ENCODE peak calls at places on chromosomes 16 and 17, in six cellular contexts. I, U, B, Q, H and T are unnamed samples.

GRCh38 chr17:28745052-28745776 is 1.4 kb downstream of the TRAF4 start:
- DNase-seq in H (no peak), U (no peak), I (peak; percentile 33), Q (no peak), B (no peak), T (no peak)

GRCh38 chr17:51673066-51673465 is 412.7 kb downstream of the UTP18 start:
- DNase-seq in H (no peak), U (no peak), Q (no peak), B (no peak), I (no peak), T (no peak)

GRCh38 chr16:24348511-24349290 is 92.6 kb downstream of the CACNG3 start:
- DNase-seq in Q (no peak), B (no peak), U (no peak), I (no peak), H (no peak), T (no peak)

GRCh38 chr16:73095885-73096341 is 48.0 kb upstream of the ZFHX3 start:
- DNase-seq in U (no peak), Q (no peak), I (no peak), B (no peak), H (no peak), T (no peak)

GRCh38 chr16:88623858-88624257 is 14.5 kb upstream of the IL17C start:
- DNase-seq in H (no peak), B (no peak), U (no peak), Q (no peak), I (no peak), T (no peak)

GRCh38 chr16:85928411-85928820 is 29.5 kb downstream of the IRF8 start:
- DNase-seq in B (no peak), U (no peak), I (no peak), Q (no peak), H (no peak), T (no peak)

GRCh38 chr17:3557768-3558583 is at the start of gene TRPV3:
- DNase-seq in B (peak; percentile 38), U (no peak), I (no peak), H (peak; percentile 59), Q (no peak), T (peak; percentile 31)

GRCh38 chr16:85036398-85037049 is 8.9 kb downstream of the KIAA0513 start:
- DNase-seq in U (no peak), H (no peak), B (no peak), Q (no peak), I (no peak), T (no peak)

GRCh38 chr16:67900156-67900555 is 7.1 kb downstream of the PSKH1 start:
- DNase-seq in I (no peak), B (no peak), Q (no peak), U (no peak), H (no peak), T (no peak)

GRCh38 chr17:15882777-15883176 is 62.2 kb upstream of the ADORA2B start:
- DNase-seq in B (no peak), U (no peak), I (no peak), Q (no peak), H (no peak), T (no peak)

GRCh38 chr16:6018848-6019489 is 921.4 kb upstream of the EEF2KMT start:
- DNase-seq in B (no peak), Q (no peak), I (no peak), H (no peak), U (no peak), T (no peak)

GRCh38 chr16:84795338-84796053 is 24.3 kb upstream of the CRISPLD2 start:
- DNase-seq in U (no peak), I (no peak), B (no peak), Q (no peak), H (peak; percentile 46), T (no peak)

GRCh38 chr17:48561894-48562810 is 16.0 kb downstream of the HOXB4 start:
- DNase-seq in B (no peak), I (no peak), Q (no peak), H (no peak), U (no peak), T (no peak)